ENCODE peak calls at places on chromosomes 12 and 14, in seven cellular contexts. U is GM12865, X is HL-60, G is foreskin fibroblast, M is brain microvascular endothelial cell, K is AG04450, R is gastrocnemius medialis. A is an unnamed sample.

GRCh38 chr14:105070760-105071137 is 5.5 kb upstream of the GPR132 start:
- DNase-seq in R (no peak), K (no peak), G (no peak), X (no peak), U (peak), M (no peak), A (no peak)

GRCh38 chr12:115756271-115756670 is 521.2 kb downstream of the MED13L start:
- DNase-seq in M (no peak), X (no peak), K (no peak), U (no peak), R (no peak), G (no peak), A (no peak)

GRCh38 chr12:22781339-22781738 is 156.4 kb downstream of the ETNK1 start:
- DNase-seq in K (no peak), G (no peak), R (no peak), U (no peak), X (no peak), M (no peak), A (no peak)

GRCh38 chr12:5907812-5908211 is 37.2 kb downstream of the ANO2 start:
- DNase-seq in G (no peak), K (no peak), X (no peak), R (no peak), U (no peak), M (no peak), A (no peak)

GRCh38 chr14:35578135-35578534 is 44.2 kb downstream of the INSM2 start:
- DNase-seq in X (no peak), G (no peak), M (no peak), R (no peak), K (no peak), U (no peak), A (no peak)

GRCh38 chr12:19515179-19515578 is 75.9 kb downstream of the AEBP2 start:
- DNase-seq in M (no peak), G (no peak), R (no peak), K (no peak), X (no peak), U (no peak), A (no peak)

GRCh38 chr12:38156497-38157245 is 159.9 kb upstream of the ALG10B start:
- DNase-seq in G (no peak), X (no peak), R (no peak), U (no peak), K (no peak), M (no peak), A (no peak)

GRCh38 chr14:61145903-61146411 is 135.2 kb downstream of the TMEM30B start:
- DNase-seq in M (peak), R (no peak), G (peak), K (no peak), U (no peak), X (no peak), A (peak)

GRCh38 chr12:123233505-123234299 is 466 bp downstream of the MTRFR start:
- DNase-seq in R (no peak), G (no peak), M (no peak), U (peak), K (no peak), X (no peak), A (no peak)

GRCh38 chr12:101298426-101298825 is 18.5 kb downstream of the UTP20 start:
- DNase-seq in X (no peak), K (no peak), U (no peak), G (peak), M (peak), R (no peak), A (peak)

GRCh38 chr12:49548822-49549648 is 10.2 kb downstream of the KCNH3 start:
- DNase-seq in U (no peak), R (no peak), G (no peak), K (no peak), M (no peak), X (no peak), A (no peak)

GRCh38 chr12:13980548-13981295 is 680 bp downstream of the GRIN2B start:
- DNase-seq in R (no peak), K (no peak), G (no peak), X (no peak), U (no peak), M (no peak), A (no peak)

GRCh38 chr14:93744876-93745275 is 43.4 kb downstream of the PRIMA1 start:
- DNase-seq in K (no peak), U (no peak), X (no peak), M (no peak), G (no peak), R (no peak), A (no peak)

GRCh38 chr12:22409071-22409951 is 74.8 kb upstream of the ST8SIA1 start:
- DNase-seq in G (no peak), R (no peak), M (no peak), U (peak), K (no peak), X (no peak), A (no peak)

GRCh38 chr12:125245601-125246345 is 180.5 kb downstream of the AACS start:
- DNase-seq in X (no peak), U (no peak), R (no peak), G (no peak), M (no peak), K (no peak), A (no peak)

GRCh38 chr12:54447917-54448316 is 25.5 kb downstream of the GTSF1 start:
- DNase-seq in M (no peak), X (no peak), K (no peak), R (no peak), G (no peak), U (no peak), A (no peak)

GRCh38 chr14:83300454-83301064 is 1766.9 kb upstream of the SEL1L start:
- DNase-seq in K (no peak), R (no peak), U (peak), M (peak), G (no peak), X (no peak), A (no peak)

GRCh38 chr14:101074124-101075024 is 170.9 kb upstream of the RTL1 start:
- DNase-seq in U (no peak), M (no peak), R (no peak), G (no peak), X (no peak), K (no peak), A (no peak)

GRCh38 chr12:128817115-128818015 is 6.4 kb downstream of the SLC15A4 start:
- DNase-seq in K (no peak), G (no peak), U (peak), R (peak), M (peak), X (no peak), A (peak)

GRCh38 chr12:119153477-119154434 is 25.0 kb upstream of the HSPB8 start:
- DNase-seq in K (no peak), U (peak), X (peak), M (peak), R (peak), G (no peak), A (no peak)

GRCh38 chr14:90060312-90060964 is 1.4 kb upstream of the KCNK13 start:
- DNase-seq in R (no peak), K (no peak), M (peak), G (peak), X (peak), U (peak), A (no peak)

GRCh38 chr12:125079943-125080645 is 14.9 kb downstream of the AACS start:
- DNase-seq in R (peak), K (no peak), U (no peak), M (no peak), G (peak), X (no peak), A (peak)

GRCh38 chr12:74381968-74382367 is 155.7 kb upstream of the ATXN7L3B start:
- DNase-seq in G (no peak), K (no peak), R (no peak), M (no peak), X (no peak), U (no peak), A (peak)

GRCh38 chr12:94056419-94057158 is 91.8 kb upstream of the PLXNC1 start:
- DNase-seq in R (no peak), X (no peak), G (no peak), K (no peak), U (no peak), M (no peak), A (no peak)

GRCh38 chr12:54945082-54945481 is 39.5 kb downstream of the TESPA1 start:
- DNase-seq in G (no peak), K (no peak), M (no peak), R (no peak), U (no peak), X (no peak), A (no peak)

DNA sequence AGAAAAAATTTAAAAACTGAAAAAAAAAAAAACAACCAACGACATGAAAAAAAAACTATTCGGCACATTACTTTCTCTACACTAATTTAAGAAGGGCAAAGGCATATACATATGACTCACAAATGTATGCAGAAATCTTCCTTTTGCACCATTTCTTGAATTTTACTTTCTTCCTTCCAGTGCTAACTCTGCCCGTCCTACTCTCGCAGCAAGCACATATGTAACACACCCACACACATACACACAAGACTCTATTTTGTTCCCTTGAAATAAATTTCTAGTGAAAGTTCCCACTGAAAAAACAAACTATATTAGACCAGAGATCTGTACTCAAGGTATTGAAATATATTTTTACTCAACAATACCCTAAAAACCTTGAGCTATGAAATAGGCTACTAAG is 14.6 kb downstream of the BTG1 start:
- DNase-seq in U (no peak), X (no peak), M (no peak), K (no peak), G (no peak), R (no peak), A (no peak)
- H3K4me3 ChIP-seq in U (no peak), X (no peak), M (no peak), K (no peak), G (no peak), R (no peak), A (no peak)

GRCh38 chr14:68688872-68689371 is 103.9 kb downstream of the ZFP36L1 start:
- DNase-seq in K (no peak), R (no peak), U (peak), X (no peak), M (peak), G (no peak), A (peak)
- H3K4me3 ChIP-seq in K (no peak), R (no peak), U (no peak), X (no peak), M (no peak), G (no peak), A (no peak)

DNA sequence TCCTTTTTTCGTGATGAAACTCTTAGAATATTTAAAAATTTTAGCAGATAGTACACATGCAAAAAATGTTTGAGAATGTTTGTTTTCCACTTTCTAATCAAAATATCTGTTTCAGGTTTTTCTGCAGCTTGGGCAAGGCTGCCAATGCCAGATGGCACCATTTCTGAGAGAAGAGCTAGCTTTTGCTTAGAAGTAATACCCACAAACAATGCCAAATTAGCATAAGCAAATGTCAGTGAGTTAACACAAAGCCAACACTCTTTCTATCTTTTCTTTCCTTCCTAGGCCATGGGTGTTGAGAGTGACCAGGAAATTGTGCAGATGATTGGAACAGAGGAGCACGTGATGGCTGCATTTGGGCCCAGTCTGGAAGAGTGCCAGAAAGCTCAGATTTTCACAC is 35.2 kb downstream of the POLR3B start:
- DNase-seq in U (no peak), K (no peak), X (no peak), M (no peak), R (no peak), G (no peak), A (no peak)
- H3K4me3 ChIP-seq in U (no peak), K (no peak), X (no peak), M (no peak), R (no peak), G (no peak), A (no peak)

GRCh38 chr12:26203167-26203566 is 7.8 kb downstream of the SSPN start:
- DNase-seq in R (no peak), G (no peak), K (no peak), M (no peak), X (no peak), U (no peak), A (no peak)

GRCh38 chr12:26204612-26205289 is 9.4 kb downstream of the SSPN start:
- DNase-seq in X (no peak), M (no peak), U (no peak), R (no peak), K (no peak), G (peak), A (no peak)

GRCh38 chr12:26205946-26206345 is 10.6 kb downstream of the SSPN start:
- DNase-seq in M (no peak), U (no peak), G (no peak), K (no peak), X (no peak), R (no peak), A (no peak)

DNA sequence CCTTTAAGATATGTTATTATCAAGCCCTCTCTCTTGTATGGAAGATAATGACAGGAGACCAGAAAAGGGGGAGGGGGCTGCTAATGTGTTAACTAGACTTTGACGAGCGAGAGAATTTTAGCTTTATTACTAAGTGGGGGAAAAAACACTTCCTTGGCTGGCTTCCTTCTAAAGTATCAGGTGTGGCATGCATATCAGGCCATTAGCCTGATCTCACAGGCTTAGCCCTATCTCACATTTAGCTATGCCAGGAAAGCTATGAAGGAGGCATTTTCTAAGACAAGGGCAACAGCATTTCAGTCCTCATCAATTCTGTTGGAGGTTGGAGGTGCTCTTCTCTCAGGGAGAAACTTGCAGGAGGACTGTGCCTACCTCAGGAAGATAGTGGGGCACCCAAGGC is 9.9 kb downstream of the SSPN start:
- DNase-seq in X (no peak), R (no peak), K (no peak), M (no peak), U (no peak), G (no peak), A (no peak)
- H3K4me3 ChIP-seq in X (no peak), R (no peak), K (no peak), M (no peak), U (no peak), G (no peak), A (no peak)

DNA sequence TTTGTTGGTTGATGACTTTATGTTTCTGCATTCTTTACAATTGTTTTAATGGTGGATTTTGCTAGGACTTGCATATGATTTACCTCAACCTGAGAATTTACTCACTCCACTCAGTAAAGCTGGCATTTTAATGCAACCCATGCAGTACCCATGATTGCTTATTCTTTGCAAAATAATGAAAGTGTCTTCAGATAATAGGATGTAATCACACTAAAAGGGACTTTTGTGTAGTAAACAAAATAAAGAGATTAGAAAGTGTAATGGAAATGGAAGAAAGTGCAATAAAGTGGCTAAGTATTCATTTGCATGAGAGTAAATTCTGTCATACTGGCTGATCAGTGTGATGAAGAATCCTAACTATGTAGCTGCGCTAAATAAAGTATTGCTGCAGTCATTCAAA is 87.6 kb upstream of the NOVA1 start:
- DNase-seq in R (no peak), X (no peak), U (no peak), M (no peak), K (no peak), G (no peak), A (no peak)
- H3K4me3 ChIP-seq in R (no peak), X (no peak), U (no peak), M (no peak), K (no peak), G (no peak), A (no peak)

DNA sequence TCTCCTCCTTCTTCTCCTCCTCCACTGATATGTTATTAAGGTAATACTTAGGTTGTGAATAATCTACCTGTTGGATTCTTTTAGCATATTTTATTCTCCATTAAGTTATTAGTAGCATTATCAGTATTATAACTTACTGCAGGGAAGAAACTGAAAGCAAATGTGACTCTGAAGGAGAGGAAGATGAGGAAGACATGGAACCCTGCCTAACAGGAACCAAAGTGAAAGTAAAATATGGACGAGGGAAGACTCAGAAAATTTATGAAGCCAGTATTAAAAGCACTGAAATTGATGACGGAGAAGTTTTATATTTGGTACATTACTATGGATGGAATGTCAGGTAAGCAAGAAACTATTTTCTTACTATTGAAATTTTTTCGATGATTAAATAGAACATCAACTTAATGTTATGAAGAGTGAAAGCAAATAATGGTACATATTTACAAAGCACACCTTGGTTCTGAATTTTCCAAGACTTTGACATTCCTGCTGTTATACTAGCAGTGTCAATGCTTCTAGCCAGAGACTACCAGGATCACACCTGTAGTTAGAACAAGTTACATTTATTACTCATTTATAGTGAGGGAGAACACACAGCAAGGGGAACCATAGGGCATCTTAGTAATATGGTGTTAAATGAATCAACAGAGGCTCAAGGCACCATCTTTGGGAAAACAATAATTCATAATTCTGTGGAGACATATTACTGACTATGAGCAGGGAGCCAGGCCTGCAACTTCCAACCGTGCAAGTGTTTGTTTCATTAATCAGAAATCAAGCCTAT is 42.0 kb upstream of the TOMM20L start:
- DNase-seq in R (no peak), X (no peak), K (no peak), U (no peak), G (no peak), M (no peak), A (no peak)
- H3K4me3 ChIP-seq in R (no peak), X (no peak), K (no peak), U (no peak), G (no peak), M (no peak), A (no peak)

GRCh38 chr12:12715459-12716150 is 1.6 kb upstream of the CDKN1B start:
- DNase-seq in G (no peak), U (peak), R (no peak), M (no peak), K (no peak), X (no peak), A (no peak)

GRCh38 chr12:12716151-12716844 is 870 bp upstream of the CDKN1B start:
- DNase-seq in M (no peak), R (no peak), K (no peak), X (no peak), U (no peak), G (no peak), A (no peak)

GRCh38 chr12:12713932-12714275 is 3.3 kb upstream of the CDKN1B start:
- DNase-seq in R (no peak), K (no peak), M (no peak), U (no peak), X (no peak), G (no peak), A (no peak)

GRCh38 chr12:12715128-12715458 is 2.1 kb upstream of the CDKN1B start:
- DNase-seq in M (no peak), K (no peak), X (no peak), G (no peak), R (no peak), U (no peak), A (no peak)

GRCh38 chr12:12714276-12715001 is 2.7 kb upstream of the CDKN1B start:
- DNase-seq in M (no peak), X (no peak), U (peak), K (no peak), R (no peak), G (no peak), A (no peak)
- H3K4me3 ChIP-seq in M (peak), X (no peak), U (peak), K (peak), R (peak), G (peak), A (peak)

GRCh38 chr14:80212025-80212402 is 710 bp upstream of the DIO2 start:
- DNase-seq in M (peak), G (no peak), K (peak), X (no peak), U (no peak), R (no peak), A (no peak)
- H3K4me3 ChIP-seq in M (peak), G (peak), K (peak), X (no peak), U (no peak), R (peak), A (peak)